ENCODE peak calls at places on chromosomes 11 and 22, in four cellular contexts. T, W, Q and S are unnamed samples.

GRCh38 chr11:96256604-96257003 is 86.4 kb downstream of the MAML2 start:
- DNase-seq in T (no peak), W (no peak), Q (no peak), S (no peak)

GRCh38 chr11:3123316-3123715 is 41.8 kb downstream of the OSBPL5 start:
- DNase-seq in T (no peak), W (no peak), Q (no peak), S (peak; percentile 71)

GRCh38 chr22:26679003-26679629 is 21.7 kb downstream of the MIAT start:
- DNase-seq in T (peak; percentile 43), W (peak; percentile 71), Q (peak; percentile 53), S (peak; percentile 83)

GRCh38 chr11:73945396-73945795 is 5.4 kb upstream of the DNAJB13 start:
- DNase-seq in T (no peak), W (no peak), Q (no peak), S (no peak)

GRCh38 chr22:46064966-46065666 is 85.2 kb upstream of the PPARA start:
- DNase-seq in T (no peak), W (no peak), Q (no peak), S (no peak)

GRCh38 chr11:88345408-88345807 is 7.9 kb upstream of the CTSC start:
- DNase-seq in T (no peak), W (no peak), Q (no peak), S (no peak)

GRCh38 chr22:45995405-45996101 is 18.6 kb upstream of the WNT7B start:
- DNase-seq in T (no peak), W (no peak), Q (no peak), S (no peak)

GRCh38 chr11:123473941-123474668 is 44.0 kb downstream of the GRAMD1B start:
- DNase-seq in T (no peak), W (no peak), Q (no peak), S (no peak)

DNA sequence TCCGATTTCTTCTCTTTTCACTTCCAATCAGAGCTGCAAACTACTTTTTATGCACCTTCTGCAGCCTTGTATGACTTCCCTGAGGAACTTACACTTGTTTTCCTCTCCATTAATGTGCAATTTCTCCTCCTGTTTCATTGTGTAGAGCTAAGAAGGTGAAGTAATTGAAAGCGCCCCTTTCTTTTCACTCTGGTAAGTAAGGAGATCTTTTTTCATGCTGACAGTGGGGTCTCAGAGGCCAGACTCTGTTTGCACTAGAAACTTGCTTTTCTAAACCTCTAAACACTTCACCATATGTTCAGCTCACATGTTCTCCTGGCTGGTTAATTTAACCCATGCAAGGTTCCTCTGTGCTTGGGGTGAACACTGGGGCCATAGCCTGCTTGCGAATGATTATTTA is 116.9 kb downstream of the FANCF start:
- DNase-seq in T (no peak), W (no peak), Q (no peak), S (no peak)
- TF ChIP-seq TCF12 in T (no peak), W (no peak), Q (no peak), S (no peak)

DNA sequence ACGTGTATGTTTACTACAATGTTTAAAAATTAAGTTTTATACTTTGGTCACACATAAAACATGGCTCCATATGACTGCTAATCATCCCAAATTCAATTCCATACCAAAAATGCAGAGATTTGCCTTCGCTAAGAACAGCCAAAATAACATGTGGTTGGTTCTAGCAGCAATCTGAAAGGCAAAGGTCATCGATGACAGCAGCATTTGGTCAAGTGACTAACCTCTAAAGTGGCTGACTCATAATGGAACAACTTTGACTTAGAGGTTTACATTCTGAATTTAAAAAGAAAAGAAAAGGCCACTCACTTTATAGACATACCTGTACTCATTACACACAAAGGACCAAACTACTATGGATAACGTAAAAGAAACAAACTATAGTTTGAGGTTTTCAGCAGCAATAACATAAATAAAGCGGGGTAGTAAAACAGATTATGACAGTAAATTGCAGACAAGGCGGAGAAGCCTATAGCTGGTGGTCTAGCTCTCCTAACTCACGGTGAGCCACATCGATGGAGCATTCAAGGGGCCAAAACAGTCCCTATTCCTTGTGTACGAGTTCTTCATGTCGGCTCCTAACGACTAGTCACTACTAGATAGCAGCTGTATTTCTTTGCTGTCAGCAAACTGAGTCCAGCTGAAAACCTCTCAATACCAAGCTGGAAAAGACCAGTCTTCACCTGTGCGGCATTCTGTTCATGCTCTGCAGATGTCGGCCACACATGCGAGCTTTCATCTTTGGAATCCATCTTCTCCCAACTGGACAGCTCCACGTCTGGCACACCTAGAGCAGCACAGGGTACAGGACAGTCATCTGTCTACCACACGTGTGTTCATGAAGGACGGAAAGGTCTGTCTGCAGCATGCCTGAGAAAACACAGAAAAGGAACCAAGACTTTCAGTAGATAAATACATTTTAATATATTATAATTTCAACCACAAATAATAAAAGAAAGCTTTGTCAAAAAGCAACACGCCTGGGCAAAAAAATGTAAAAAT is 42.1 kb downstream of the PRDM10 start:
- DNase-seq in T (peak; percentile 47), W (no peak), Q (peak; percentile 34), S (no peak)
- TF ChIP-seq TCF12 in T (no peak), W (no peak), Q (no peak), S (peak; percentile 88)

DNA sequence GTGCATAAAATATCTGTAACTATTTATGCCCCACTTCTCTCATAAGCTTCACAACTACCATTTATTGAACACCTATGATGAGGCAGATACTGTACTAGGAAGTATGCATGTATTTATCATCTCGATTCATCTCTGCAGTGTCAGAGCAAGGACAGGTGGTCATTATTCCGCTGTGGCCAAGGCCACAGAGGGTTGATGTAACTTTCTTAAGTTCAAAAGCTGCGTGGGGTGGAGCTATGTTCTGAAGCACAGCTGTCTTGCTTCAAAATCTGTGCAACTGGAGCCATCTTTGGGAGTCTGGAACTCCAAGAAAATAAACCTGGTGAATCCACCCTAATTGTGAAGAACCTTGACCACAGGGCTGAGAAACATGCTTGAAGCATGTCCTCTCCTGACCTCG is 60.2 kb upstream of the HMGXB4 start:
- DNase-seq in T (no peak), W (no peak), Q (no peak), S (no peak)
- TF ChIP-seq TCF12 in T (no peak), W (no peak), Q (no peak), S (no peak)

GRCh38 chr11:116217441-116217840 is 555.3 kb downstream of the BUD13 start:
- DNase-seq in T (no peak), W (no peak), Q (no peak), S (no peak)

GRCh38 chr11:116215471-116216113 is 557.2 kb downstream of the BUD13 start:
- DNase-seq in T (no peak), W (no peak), Q (no peak), S (no peak)

GRCh38 chr11:116219171-116219635 is 553.6 kb downstream of the BUD13 start:
- DNase-seq in T (no peak), W (no peak), Q (no peak), S (peak; percentile 51)

GRCh38 chr11:116221351-116221750 is 551.4 kb downstream of the BUD13 start:
- DNase-seq in T (no peak), W (no peak), Q (no peak), S (no peak)

DNA sequence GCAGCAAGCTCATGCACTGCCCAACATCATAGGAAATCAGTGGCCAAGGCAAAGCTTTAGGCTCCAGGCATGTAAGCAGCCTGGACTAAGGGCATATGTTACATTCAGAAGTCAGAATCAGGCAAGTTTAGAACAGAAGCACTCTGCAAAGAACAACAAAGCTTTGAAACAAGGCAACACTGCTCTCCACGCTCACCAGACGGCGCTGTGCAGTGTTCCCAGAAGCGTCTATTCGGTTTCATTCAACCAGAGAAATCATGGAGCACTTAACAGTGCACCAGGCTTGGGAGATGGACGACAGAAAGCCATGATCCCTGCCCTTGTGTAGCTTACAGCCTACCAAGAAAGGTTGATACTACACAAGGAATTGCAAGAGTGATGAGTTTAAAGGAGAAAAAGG is 555.8 kb downstream of the BUD13 start:
- DNase-seq in T (peak; percentile 34), W (no peak), Q (no peak), S (no peak)
- TF ChIP-seq TCF12 in T (no peak), W (no peak), Q (no peak), S (no peak)

GRCh38 chr11:32136654-32137053 is 45.8 kb downstream of the RCN1 start:
- DNase-seq in T (no peak), W (no peak), Q (no peak), S (no peak)
- TF ChIP-seq TCF12 in T (no peak), W (no peak), Q (no peak), S (no peak)

DNA sequence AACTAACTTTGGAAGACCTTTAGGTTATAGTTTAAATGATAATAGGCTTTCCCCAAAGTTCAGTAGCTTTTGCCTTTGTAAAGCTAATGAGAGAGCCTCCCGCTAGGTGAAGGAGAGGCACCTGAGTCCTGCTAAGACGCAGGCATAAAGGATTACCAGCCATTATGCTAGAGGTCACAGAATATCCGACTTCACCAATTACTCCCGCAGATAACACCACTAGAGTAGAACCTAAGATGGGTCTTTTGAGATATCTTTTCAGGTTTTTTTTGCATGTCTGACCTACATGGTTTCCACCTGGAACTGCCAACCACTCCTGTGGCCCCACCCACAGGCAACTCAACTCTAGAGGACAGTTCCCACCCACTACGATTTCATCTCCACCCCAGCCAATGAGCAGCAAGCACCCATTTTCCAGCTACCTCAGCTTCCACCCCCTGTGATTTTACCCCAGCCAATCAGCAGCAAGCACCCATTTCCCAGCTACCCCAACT is 314.3 kb downstream of the BRD1 start:
- DNase-seq in T (no peak), W (no peak), Q (no peak), S (no peak)
- TF ChIP-seq TCF12 in T (no peak), W (no peak), Q (no peak), S (no peak)

GRCh38 chr22:43153916-43154315 is 2.6 kb downstream of the TSPO start:
- DNase-seq in T (no peak), W (no peak), Q (no peak), S (no peak)

GRCh38 chr22:43152355-43153071 is 1.2 kb downstream of the TSPO start:
- DNase-seq in T (no peak), W (no peak), Q (no peak), S (peak; percentile 68)

GRCh38 chr22:43152001-43152354 is 619 bp downstream of the TSPO start:
- DNase-seq in T (no peak), W (no peak), Q (no peak), S (no peak)

GRCh38 chr22:43150731-43151206 is 590 bp upstream of the TSPO start:
- DNase-seq in T (no peak), W (no peak), Q (no peak), S (no peak)

GRCh38 chr22:43151251-43152000 is at the start of gene TSPO:
- DNase-seq in T (no peak), W (no peak), Q (no peak), S (peak; percentile 89)
- TF ChIP-seq TCF12 in T (no peak), W (no peak), Q (no peak), S (no peak)

GRCh38 chr11:23976776-23977380 is 520.0 kb upstream of the LUZP2 start:
- DNase-seq in T (no peak), W (no peak), Q (no peak), S (no peak)
- TF ChIP-seq TCF12 in T (no peak), W (no peak), Q (no peak), S (peak; percentile 6)

DNA sequence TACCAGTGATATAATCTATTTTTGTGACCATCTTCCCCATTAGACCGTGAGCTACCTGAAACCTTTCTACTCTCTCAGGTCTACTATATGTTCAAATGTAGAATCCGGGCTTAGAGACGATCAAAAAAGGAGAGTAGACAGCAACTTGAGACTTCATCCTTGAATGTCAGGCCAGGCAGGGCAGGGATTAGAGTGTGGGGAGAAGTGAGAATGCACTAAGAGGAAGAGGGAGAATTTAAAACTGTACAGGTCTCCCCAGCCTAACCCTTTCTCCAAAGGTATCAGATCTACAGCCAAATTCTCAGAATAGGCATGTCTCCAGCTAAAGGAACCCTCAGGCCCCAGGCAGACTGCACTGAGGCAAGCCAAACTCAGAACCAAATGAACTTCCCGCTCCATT is 935 bp downstream of the LAMTOR1 start:
- DNase-seq in T (no peak), W (no peak), Q (no peak), S (no peak)
- TF ChIP-seq TCF12 in T (no peak), W (no peak), Q (no peak), S (no peak)

GRCh38 chr11:59174664-59175033 is 2.7 kb downstream of the DTX4 start:
- DNase-seq in T (peak; percentile 68), W (no peak), Q (no peak), S (no peak)
- TF ChIP-seq TCF12 in T (no peak), W (no peak), Q (no peak), S (no peak)